ENCODE peak calls at places on chromosome 10, in six cellular contexts. Z, W, J, X, D and P are unnamed samples.
A peak's percentile ranks its signal among the peaks of the same experiment; 100 is the strongest.

GRCh38 chr10:3185386-3185785 is 12.8 kb upstream of the PITRM1 start:
- DNase-seq in Z (no peak), X (no peak), D (no peak), J (no peak), W (no peak), P (no peak)

GRCh38 chr10:1392127-1392526 is 335.9 kb downstream of the WDR37 start:
- DNase-seq in D (no peak), Z (no peak), X (no peak), W (no peak), J (no peak), P (no peak)

GRCh38 chr10:42999385-43000020 is 77.4 kb upstream of the RET start:
- DNase-seq in X (no peak), D (no peak), J (no peak), W (no peak), Z (no peak), P (peak; percentile 69)

GRCh38 chr10:88725798-88726197 is 19.7 kb downstream of the LIPK start:
- DNase-seq in J (no peak), D (no peak), X (no peak), Z (no peak), W (no peak), P (no peak)

GRCh38 chr10:77857272-77857671 is 69.3 kb downstream of the DLG5 start:
- DNase-seq in W (no peak), D (no peak), J (no peak), Z (no peak), X (no peak), P (peak; percentile 61)

GRCh38 chr10:11158080-11158479 is 140.4 kb downstream of the CELF2 start:
- DNase-seq in Z (no peak), W (no peak), D (no peak), X (no peak), J (no peak), P (no peak)

GRCh38 chr10:123254287-123254858 is 100.2 kb downstream of the BUB3 start:
- DNase-seq in X (no peak), J (no peak), D (no peak), Z (no peak), W (no peak), P (no peak)

GRCh38 chr10:133308431-133309110 is at the start of the genes TUBGCP2 and ZNF511:
- DNase-seq in W (peak; percentile 90), J (peak; percentile 87), D (peak; percentile 92), Z (peak; percentile 88), X (peak; percentile 94), P (peak; percentile 97)

GRCh38 chr10:132162021-132162531 is 24.7 kb upstream of the DPYSL4 start:
- DNase-seq in D (no peak), X (no peak), W (no peak), Z (no peak), J (no peak), P (peak; percentile 41)

GRCh38 chr10:75294866-75295692 is 59.3 kb upstream of the COMTD1 start:
- DNase-seq in D (peak; percentile 77), X (peak; percentile 80), Z (peak; percentile 97), W (peak; percentile 76), J (peak; percentile 84), P (peak; percentile 89)

GRCh38 chr10:116737582-116738358 is 4.6 kb downstream of the HSPA12A start:
- DNase-seq in Z (no peak), W (no peak), D (no peak), J (no peak), X (no peak), P (no peak)

GRCh38 chr10:103544657-103545310 is 51.3 kb downstream of the NEURL1 start:
- DNase-seq in D (no peak), W (no peak), Z (no peak), J (no peak), X (peak; percentile 43), P (peak; percentile 35)

GRCh38 chr10:14009315-14010082 is 321.2 kb downstream of the FRMD4A start:
- DNase-seq in W (no peak), X (no peak), D (no peak), Z (no peak), J (no peak), P (no peak)

GRCh38 chr10:60429084-60429849 is 39.6 kb upstream of the ANK3 start:
- DNase-seq in X (no peak), J (no peak), D (no peak), W (no peak), Z (no peak), P (no peak)

GRCh38 chr10:79403441-79404230 is 41.8 kb downstream of the ZCCHC24 start:
- DNase-seq in X (peak; percentile 44), W (peak; percentile 69), J (no peak), D (peak; percentile 78), Z (no peak), P (peak; percentile 83)
- H3K4me1 ChIP-seq in X (no peaks in the 10 kb centered on the region), W (peaks cover 100% of the 10 kb centered on the region), J (no peaks in the 10 kb centered on the region), D (peaks cover 94% of the 10 kb centered on the region), Z (peaks cover 34% of the 10 kb centered on the region), P (peaks cover 99% of the 10 kb centered on the region)

GRCh38 chr10:74036474-74036873 is 38.6 kb downstream of the VCL start:
- DNase-seq in Z (no peak), W (no peak), J (no peak), D (no peak), X (no peak), P (no peak)

GRCh38 chr10:74033724-74034123 is 35.8 kb downstream of the VCL start:
- DNase-seq in X (no peak), W (no peak), Z (no peak), J (no peak), D (no peak), P (no peak)

GRCh38 chr10:74034301-74034700 is 36.4 kb downstream of the VCL start:
- DNase-seq in W (no peak), D (no peak), J (no peak), X (no peak), Z (no peak), P (no peak)

GRCh38 chr10:74032900-74033655 is 35.2 kb downstream of the VCL start:
- DNase-seq in W (no peak), Z (no peak), J (no peak), X (no peak), D (no peak), P (no peak)

GRCh38 chr10:74035324-74035723 is 37.4 kb downstream of the VCL start:
- DNase-seq in J (no peak), D (no peak), W (no peak), X (no peak), Z (no peak), P (no peak)
- TF ChIP-seq CTCF in J (peak; percentile 42), D (no peak), W (peak; percentile 34), X (peak; percentile 21), Z (no peak), P (no peak)

DNA sequence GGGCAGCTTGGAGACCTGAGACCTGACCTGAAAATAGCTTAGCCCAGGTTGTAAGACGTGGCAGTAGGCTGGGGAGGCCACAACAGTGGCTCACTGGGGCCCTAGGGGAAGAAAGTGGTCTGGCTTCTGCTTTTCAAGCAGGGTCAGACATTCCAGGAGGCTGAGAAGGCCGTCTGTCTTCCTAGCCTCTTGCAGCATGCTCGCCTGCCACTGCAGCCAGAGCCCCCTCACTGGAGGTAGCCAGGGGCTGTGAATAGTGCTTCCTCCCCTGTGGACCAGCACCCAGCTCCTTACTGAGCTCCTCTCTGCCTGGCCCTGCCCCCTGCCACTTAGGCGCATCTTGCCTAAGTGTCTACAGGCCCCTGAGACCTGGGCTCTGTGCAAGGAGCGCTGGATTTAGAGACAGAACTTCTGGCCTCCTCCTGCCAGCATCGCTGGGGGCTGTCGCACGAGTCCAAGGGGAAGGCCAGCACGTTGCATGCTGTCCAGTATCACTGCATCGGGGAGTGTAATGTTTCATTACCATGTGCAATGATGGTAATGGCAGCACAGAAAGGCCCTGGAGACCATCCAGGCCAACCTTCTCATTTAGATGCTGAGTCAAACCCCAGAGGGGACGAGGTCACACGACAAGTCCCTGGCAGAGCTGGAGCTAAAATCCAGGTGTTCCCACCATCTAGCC is 12.7 kb downstream of the ZMIZ1 start:
- DNase-seq in X (no peak), D (no peak), W (no peak), J (no peak), Z (no peak), P (no peak)
- H3K4me1 ChIP-seq in X (peaks cover 53% of the 10 kb centered on the region), D (peaks cover 75% of the 10 kb centered on the region), W (peaks cover 100% of the 10 kb centered on the region), J (peaks cover 100% of the 10 kb centered on the region), Z (peaks cover 100% of the 10 kb centered on the region), P (peaks cover 87% of the 10 kb centered on the region)

GRCh38 chr10:122207135-122207534 is 64.0 kb upstream of the BTBD16 start:
- DNase-seq in D (no peak), W (no peak), J (no peak), Z (no peak), X (no peak), P (no peak)

GRCh38 chr10:122201401-122201800 is 69.7 kb upstream of the BTBD16 start:
- DNase-seq in D (no peak), W (no peak), J (no peak), X (no peak), Z (no peak), P (no peak)

GRCh38 chr10:122206471-122207065 is 64.5 kb upstream of the BTBD16 start:
- DNase-seq in D (no peak), J (no peak), X (no peak), W (no peak), Z (no peak), P (no peak)

GRCh38 chr10:122207596-122207995 is 63.5 kb upstream of the BTBD16 start:
- DNase-seq in D (no peak), Z (no peak), W (no peak), X (no peak), J (no peak), P (no peak)

DNA sequence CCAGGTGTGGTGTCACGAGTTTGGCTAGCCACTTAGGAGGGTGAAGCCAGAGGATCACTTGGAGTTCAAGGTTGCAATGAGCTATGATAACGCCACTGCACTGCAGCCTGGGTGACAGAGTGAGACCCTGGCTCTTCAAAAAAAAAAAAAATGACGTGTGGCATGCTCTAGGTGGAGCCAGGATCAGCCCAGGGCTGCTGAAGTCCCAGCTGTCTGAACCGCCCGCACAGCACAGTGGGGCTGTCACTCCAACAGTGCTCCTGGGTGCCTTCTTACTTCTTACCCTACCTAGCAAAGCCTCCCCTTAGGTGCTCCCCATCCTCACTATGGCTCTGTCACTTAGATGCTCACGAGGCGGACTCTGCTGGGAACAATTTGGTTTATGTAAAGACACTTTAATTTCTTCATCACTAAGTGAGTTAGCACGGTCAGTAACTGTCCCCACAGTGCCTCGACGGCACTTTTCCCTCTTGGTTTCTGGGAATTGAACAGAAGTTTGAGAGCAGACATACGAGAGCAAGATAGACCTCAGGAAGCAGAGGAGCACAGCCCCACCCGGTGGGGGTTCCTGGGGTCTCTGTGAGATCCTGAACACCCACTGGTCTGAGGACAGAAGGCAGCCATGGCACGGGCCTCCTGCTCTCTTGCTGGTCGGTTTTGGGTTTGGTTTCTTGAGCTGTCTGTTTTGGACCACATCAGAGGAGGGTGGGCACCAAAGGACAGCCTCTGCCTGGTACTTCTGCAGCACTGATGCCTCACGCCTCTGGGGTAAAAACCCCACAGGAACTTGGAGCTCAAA is 66.2 kb upstream of the BTBD16 start:
- DNase-seq in J (no peak), W (no peak), D (no peak), Z (no peak), X (no peak), P (no peak)
- TF ChIP-seq CTCF in J (no peak), W (no peak), D (no peak), Z (no peak), X (no peak), P (no peak)

GRCh38 chr10:70590663-70591416 is 11.7 kb downstream of the PRF1 start:
- DNase-seq in J (no peak), D (no peak), Z (no peak), X (no peak), W (no peak), P (no peak)

GRCh38 chr10:70593513-70593890 is 9.0 kb downstream of the PRF1 start:
- DNase-seq in D (no peak), J (no peak), Z (no peak), X (no peak), W (no peak), P (no peak)

GRCh38 chr10:70592186-70592735 is 10.3 kb downstream of the PRF1 start:
- DNase-seq in D (no peak), J (no peak), W (no peak), Z (no peak), X (no peak), P (no peak)

GRCh38 chr10:70594161-70594560 is 8.4 kb downstream of the PRF1 start:
- DNase-seq in D (no peak), X (no peak), J (no peak), W (no peak), Z (no peak), P (no peak)

GRCh38 chr10:70592746-70593512 is 9.6 kb downstream of the PRF1 start:
- DNase-seq in X (no peak), Z (no peak), J (no peak), W (no peak), D (no peak), P (no peak)
- H3K4me1 ChIP-seq in X (no peaks in the 10 kb centered on the region), Z (no peaks in the 10 kb centered on the region), J (no peaks in the 10 kb centered on the region), W (peaks cover 21% of the 10 kb centered on the region), D (peaks cover 8% of the 10 kb centered on the region), P (no peaks in the 10 kb centered on the region)